ENCODE peak calls at places on chromosomes 1 and 21, in nine cellular contexts. One of them, this sample, is unnamed.

GRCh38 chr1:65309317-65310077 is at the start of gene DNAJC6:
- DNase-seq in lower lobe of right lung: peak
- DNase-seq in uterus: no peak
- DNase-seq in K562: peak
- DNase-seq in fibroblast of mammary gland: peak
- DNase-seq in Peyer's patch: peak
- DNase-seq in CD8-positive, alpha-beta T cell: peak
- DNase-seq in GM12864: no peak
- DNase-seq in ascending aorta: peak
- DNase-seq in this sample: peak

GRCh38 chr1:6127587-6128163 is 52.4 kb downstream of the CHD5 start:
- DNase-seq in uterus: no peak
- DNase-seq in GM12864: no peak
- DNase-seq in CD8-positive, alpha-beta T cell: peak
- DNase-seq in K562: peak
- DNase-seq in Peyer's patch: peak
- DNase-seq in fibroblast of mammary gland: peak
- DNase-seq in ascending aorta: no peak
- DNase-seq in lower lobe of right lung: peak
- DNase-seq in this sample: peak

GRCh38 chr1:161491472-161491871 is 13.8 kb upstream of the FCGR2A start:
- DNase-seq in lower lobe of right lung: no peak
- DNase-seq in GM12864: no peak
- DNase-seq in Peyer's patch: no peak
- DNase-seq in CD8-positive, alpha-beta T cell: no peak
- DNase-seq in ascending aorta: no peak
- DNase-seq in fibroblast of mammary gland: no peak
- DNase-seq in uterus: no peak
- DNase-seq in K562: no peak
- DNase-seq in this sample: no peak

GRCh38 chr1:23198373-23198772 is 18.9 kb downstream of the HTR1D start:
- DNase-seq in ascending aorta: no peak
- DNase-seq in K562: no peak
- DNase-seq in uterus: no peak
- DNase-seq in fibroblast of mammary gland: peak
- DNase-seq in CD8-positive, alpha-beta T cell: no peak
- DNase-seq in GM12864: no peak
- DNase-seq in Peyer's patch: no peak
- DNase-seq in lower lobe of right lung: no peak
- DNase-seq in this sample: peak

GRCh38 chr1:147235822-147236221 is 6.7 kb upstream of the CHD1L start:
- DNase-seq in K562: no peak
- DNase-seq in ascending aorta: no peak
- DNase-seq in uterus: no peak
- DNase-seq in lower lobe of right lung: no peak
- DNase-seq in Peyer's patch: peak
- DNase-seq in fibroblast of mammary gland: no peak
- DNase-seq in CD8-positive, alpha-beta T cell: no peak
- DNase-seq in GM12864: no peak
- DNase-seq in this sample: no peak

GRCh38 chr1:202586018-202586821 is 124.0 kb downstream of the SYT2 start:
- DNase-seq in ascending aorta: no peak
- DNase-seq in lower lobe of right lung: no peak
- DNase-seq in K562: peak
- DNase-seq in fibroblast of mammary gland: peak
- DNase-seq in GM12864: no peak
- DNase-seq in CD8-positive, alpha-beta T cell: no peak
- DNase-seq in uterus: no peak
- DNase-seq in Peyer's patch: no peak
- DNase-seq in this sample: no peak

GRCh38 chr1:214476958-214477870 is 74.2 kb downstream of the PTPN14 start:
- DNase-seq in GM12864: no peak
- DNase-seq in ascending aorta: no peak
- DNase-seq in Peyer's patch: no peak
- DNase-seq in CD8-positive, alpha-beta T cell: no peak
- DNase-seq in lower lobe of right lung: no peak
- DNase-seq in K562: no peak
- DNase-seq in fibroblast of mammary gland: peak
- DNase-seq in uterus: no peak
- DNase-seq in this sample: peak

GRCh38 chr1:15027515-15027948 is 126.0 kb upstream of the TMEM51 start:
- DNase-seq in fibroblast of mammary gland: peak
- DNase-seq in uterus: peak
- DNase-seq in CD8-positive, alpha-beta T cell: no peak
- DNase-seq in GM12864: no peak
- DNase-seq in lower lobe of right lung: peak
- DNase-seq in ascending aorta: peak
- DNase-seq in K562: peak
- DNase-seq in Peyer's patch: peak
- DNase-seq in this sample: peak

GRCh38 chr1:38652217-38652616 is 207.4 kb downstream of the RRAGC start:
- DNase-seq in lower lobe of right lung: no peak
- DNase-seq in fibroblast of mammary gland: no peak
- DNase-seq in ascending aorta: no peak
- DNase-seq in CD8-positive, alpha-beta T cell: no peak
- DNase-seq in K562: no peak
- DNase-seq in GM12864: no peak
- DNase-seq in uterus: no peak
- DNase-seq in Peyer's patch: no peak
- DNase-seq in this sample: no peak

GRCh38 chr21:46221664-46222435 is 6.7 kb downstream of the LSS start:
- DNase-seq in fibroblast of mammary gland: no peak
- DNase-seq in uterus: no peak
- DNase-seq in CD8-positive, alpha-beta T cell: no peak
- DNase-seq in Peyer's patch: peak
- DNase-seq in lower lobe of right lung: no peak
- DNase-seq in K562: no peak
- DNase-seq in ascending aorta: no peak
- DNase-seq in GM12864: no peak
- DNase-seq in this sample: no peak

GRCh38 chr1:22920026-22920733 is 52.5 kb downstream of the LACTBL1 start:
- DNase-seq in Peyer's patch: no peak
- DNase-seq in GM12864: no peak
- DNase-seq in uterus: no peak
- DNase-seq in CD8-positive, alpha-beta T cell: no peak
- DNase-seq in fibroblast of mammary gland: no peak
- DNase-seq in lower lobe of right lung: no peak
- DNase-seq in ascending aorta: no peak
- DNase-seq in K562: no peak
- DNase-seq in this sample: no peak

GRCh38 chr1:1040004-1040991 is 20.4 kb downstream of the AGRN start:
- DNase-seq in lower lobe of right lung: peak
- DNase-seq in ascending aorta: peak
- DNase-seq in Peyer's patch: peak
- DNase-seq in CD8-positive, alpha-beta T cell: peak
- DNase-seq in GM12864: no peak
- DNase-seq in uterus: peak
- DNase-seq in fibroblast of mammary gland: peak
- DNase-seq in K562: peak
- DNase-seq in this sample: peak

GRCh38 chr1:15245593-15246325 is 1.3 kb upstream of the FHAD1 start:
- DNase-seq in GM12864: no peak
- DNase-seq in Peyer's patch: no peak
- DNase-seq in uterus: peak
- DNase-seq in CD8-positive, alpha-beta T cell: no peak
- DNase-seq in ascending aorta: no peak
- DNase-seq in K562: no peak
- DNase-seq in fibroblast of mammary gland: peak
- DNase-seq in lower lobe of right lung: no peak
- DNase-seq in this sample: peak

GRCh38 chr1:214280386-214281029 is 451 bp upstream of the SMYD2 start:
- DNase-seq in uterus: peak
- DNase-seq in Peyer's patch: peak
- DNase-seq in ascending aorta: no peak
- DNase-seq in GM12864: no peak
- DNase-seq in K562: peak
- DNase-seq in lower lobe of right lung: peak
- DNase-seq in CD8-positive, alpha-beta T cell: no peak
- DNase-seq in fibroblast of mammary gland: peak
- DNase-seq in this sample: peak

GRCh38 chr1:119544165-119544762 is 37.3 kb downstream of the HSD3B1 start:
- DNase-seq in lower lobe of right lung: no peak
- DNase-seq in ascending aorta: no peak
- DNase-seq in Peyer's patch: no peak
- DNase-seq in K562: peak
- DNase-seq in fibroblast of mammary gland: peak
- DNase-seq in CD8-positive, alpha-beta T cell: no peak
- DNase-seq in GM12864: no peak
- DNase-seq in uterus: no peak
- DNase-seq in this sample: peak

GRCh38 chr1:40665335-40666171 is at the start of gene RIMS3:
- DNase-seq in ascending aorta: peak
- DNase-seq in uterus: peak
- DNase-seq in K562: peak
- DNase-seq in CD8-positive, alpha-beta T cell: peak
- DNase-seq in GM12864: no peak
- DNase-seq in Peyer's patch: peak
- DNase-seq in lower lobe of right lung: peak
- DNase-seq in fibroblast of mammary gland: peak
- DNase-seq in this sample: peak

GRCh38 chr1:67746299-67746698 is 61.3 kb downstream of the GADD45A start:
- DNase-seq in ascending aorta: peak
- DNase-seq in GM12864: no peak
- DNase-seq in lower lobe of right lung: no peak
- DNase-seq in Peyer's patch: no peak
- DNase-seq in CD8-positive, alpha-beta T cell: no peak
- DNase-seq in uterus: no peak
- DNase-seq in fibroblast of mammary gland: no peak
- DNase-seq in K562: no peak
- DNase-seq in this sample: no peak

GRCh38 chr1:226131639-226132038 is 54.9 kb downstream of the ACBD3 start:
- DNase-seq in K562: peak
- DNase-seq in CD8-positive, alpha-beta T cell: no peak
- DNase-seq in Peyer's patch: no peak
- DNase-seq in ascending aorta: peak
- DNase-seq in GM12864: no peak
- DNase-seq in fibroblast of mammary gland: no peak
- DNase-seq in lower lobe of right lung: no peak
- DNase-seq in uterus: no peak
- DNase-seq in this sample: no peak
- TF ChIP-seq CTCF in K562: no peak
- TF ChIP-seq CTCF in CD8-positive, alpha-beta T cell: no peak
- TF ChIP-seq CTCF in Peyer's patch: no peak
- TF ChIP-seq CTCF in ascending aorta: no peak
- TF ChIP-seq CTCF in GM12864: no peak
- TF ChIP-seq CTCF in fibroblast of mammary gland: no peak
- TF ChIP-seq CTCF in lower lobe of right lung: no peak
- TF ChIP-seq CTCF in uterus: no peak
- TF ChIP-seq CTCF in this sample: no peak

GRCh38 chr1:149883598-149884247 is 15.6 kb upstream of the BOLA1 start:
- DNase-seq in Peyer's patch: no peak
- DNase-seq in GM12864: no peak
- DNase-seq in uterus: no peak
- DNase-seq in fibroblast of mammary gland: no peak
- DNase-seq in K562: no peak
- DNase-seq in ascending aorta: peak
- DNase-seq in lower lobe of right lung: no peak
- DNase-seq in CD8-positive, alpha-beta T cell: no peak
- DNase-seq in this sample: no peak
- H3K4me3 ChIP-seq in Peyer's patch: no peak
- H3K4me3 ChIP-seq in GM12864: peak
- H3K4me3 ChIP-seq in uterus: no peak
- H3K4me3 ChIP-seq in fibroblast of mammary gland: no peak
- H3K4me3 ChIP-seq in K562: peak
- H3K4me3 ChIP-seq in ascending aorta: peak
- H3K4me3 ChIP-seq in lower lobe of right lung: no peak
- H3K4me3 ChIP-seq in CD8-positive, alpha-beta T cell: no peak
- H3K4me3 ChIP-seq in this sample: no peak

DNA sequence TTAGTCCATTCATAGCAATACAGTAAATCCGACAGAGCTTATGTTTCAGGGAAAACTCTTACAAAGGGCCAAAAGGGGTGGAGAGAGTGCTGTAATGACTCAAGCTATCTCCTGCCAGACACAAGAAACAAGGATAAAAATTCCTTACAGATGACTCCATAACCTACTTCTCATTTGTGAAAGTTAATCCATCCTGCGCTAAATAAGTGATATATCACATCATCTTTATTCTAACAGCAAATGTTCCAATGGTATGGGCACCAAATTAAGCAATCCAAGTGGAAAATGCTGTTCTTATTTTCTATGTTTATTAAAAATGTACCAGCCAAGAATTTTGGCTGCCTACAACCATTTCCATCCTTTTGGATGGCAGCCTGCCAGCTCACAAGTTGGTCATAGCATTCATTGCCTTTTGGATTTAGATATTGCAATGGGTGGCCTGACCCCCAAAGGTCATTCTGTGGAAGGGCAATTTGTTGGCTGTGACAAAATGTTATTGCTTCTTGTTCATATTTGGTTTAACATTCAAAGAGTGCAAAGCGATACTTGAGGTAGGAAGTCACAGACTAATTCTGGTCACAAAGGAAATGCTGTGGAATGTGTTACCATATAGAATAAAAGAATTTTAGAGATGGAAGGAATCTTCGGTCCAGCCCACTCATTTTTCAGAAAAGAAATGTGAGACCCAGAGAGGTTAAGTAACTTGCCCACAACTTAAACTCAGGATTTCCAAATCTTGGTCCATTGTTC is 2.8 kb upstream of the ENAH start:
- DNase-seq in GM12864: no peak
- DNase-seq in ascending aorta: peak
- DNase-seq in fibroblast of mammary gland: peak
- DNase-seq in K562: peak
- DNase-seq in CD8-positive, alpha-beta T cell: no peak
- DNase-seq in lower lobe of right lung: no peak
- DNase-seq in Peyer's patch: no peak
- DNase-seq in uterus: peak
- DNase-seq in this sample: peak
- TF ChIP-seq CTCF in GM12864: peak
- TF ChIP-seq CTCF in ascending aorta: no peak
- TF ChIP-seq CTCF in fibroblast of mammary gland: no peak
- TF ChIP-seq CTCF in K562: peak
- TF ChIP-seq CTCF in CD8-positive, alpha-beta T cell: no peak
- TF ChIP-seq CTCF in lower lobe of right lung: peak
- TF ChIP-seq CTCF in Peyer's patch: no peak
- TF ChIP-seq CTCF in uterus: no peak
- TF ChIP-seq CTCF in this sample: no peak

DNA sequence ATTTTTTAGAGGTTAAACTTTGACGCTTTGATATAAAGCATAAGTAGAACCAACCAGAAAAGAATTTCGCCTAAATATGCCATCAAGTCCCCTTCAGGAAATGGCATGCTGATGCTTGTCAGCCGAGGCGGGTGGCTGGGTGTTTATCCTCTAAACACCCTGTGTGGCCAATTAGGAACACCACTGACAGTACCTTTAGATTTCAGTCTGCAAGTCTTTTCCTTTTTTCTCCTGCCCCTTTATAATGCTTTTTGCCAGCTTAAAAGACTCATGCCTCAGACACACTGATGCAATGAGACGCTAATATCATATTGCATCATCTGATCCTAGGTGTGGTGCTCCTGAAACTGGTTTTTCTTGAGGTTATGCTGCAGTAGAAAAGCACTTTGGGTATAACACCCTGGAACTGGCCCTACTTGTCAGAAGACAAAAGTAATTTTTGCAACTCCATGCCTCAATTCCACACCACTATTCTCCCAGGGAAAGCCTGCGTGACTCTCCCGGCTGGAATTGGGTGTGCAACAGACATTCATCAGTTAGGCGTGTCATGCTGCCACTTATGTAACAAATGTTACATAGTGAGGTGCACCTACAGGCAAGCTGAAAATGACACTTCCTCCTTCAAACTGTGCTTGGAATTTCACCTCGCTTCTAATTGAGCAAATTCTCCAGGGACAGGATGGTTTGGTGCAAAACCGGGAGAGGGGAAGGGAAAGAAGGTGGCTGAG is 2.0 kb upstream of the RCC2 start:
- DNase-seq in uterus: no peak
- DNase-seq in CD8-positive, alpha-beta T cell: no peak
- DNase-seq in ascending aorta: no peak
- DNase-seq in fibroblast of mammary gland: peak
- DNase-seq in Peyer's patch: no peak
- DNase-seq in K562: peak
- DNase-seq in GM12864: no peak
- DNase-seq in lower lobe of right lung: no peak
- DNase-seq in this sample: peak
- H3K4me3 ChIP-seq in uterus: no peak
- H3K4me3 ChIP-seq in CD8-positive, alpha-beta T cell: no peak
- H3K4me3 ChIP-seq in ascending aorta: no peak
- H3K4me3 ChIP-seq in fibroblast of mammary gland: no peak
- H3K4me3 ChIP-seq in Peyer's patch: no peak
- H3K4me3 ChIP-seq in K562: peak
- H3K4me3 ChIP-seq in GM12864: no peak
- H3K4me3 ChIP-seq in lower lobe of right lung: no peak
- H3K4me3 ChIP-seq in this sample: peak

This sample was measured in bronchial epithelial cell.